ENCODE peak calls at places on chromosomes 4 and X, in five cellular contexts. D is SJSA1, R is stromal cell of bone marrow, L is T-helper 22 cell, P is body of pancreas. I is an unnamed sample.

GRCh38 chrX:136880003-136880451 is 498 bp downstream of the RBMX start:
- DNase-seq in R (no peak), L (peak), D (no peak), P (peak), I (no peak)

GRCh38 chrX:119008122-119008744 is 33.8 kb downstream of the LONRF3 start:
- DNase-seq in L (no peak), R (peak), D (no peak), P (peak), I (no peak)

GRCh38 chrX:4263005-4263404 is 549.6 kb upstream of the PRKX start:
- DNase-seq in P (no peak), L (no peak), D (no peak), R (no peak), I (no peak)

GRCh38 chrX:25009407-25009806 is 6.4 kb downstream of the ARX start:
- DNase-seq in D (no peak), R (no peak), P (no peak), L (no peak), I (no peak)

GRCh38 chr4:48114396-48114795 is 19.7 kb downstream of the TXK start:
- DNase-seq in P (no peak), R (no peak), D (no peak), L (no peak), I (no peak)

GRCh38 chr4:31995943-31996901 is 1276.1 kb downstream of the PCDH7 start:
- DNase-seq in L (no peak), R (no peak), D (no peak), P (no peak), I (no peak)

GRCh38 chrX:24838624-24839023 is 144.9 kb downstream of the POLA1 start:
- DNase-seq in L (no peak), D (peak), R (no peak), P (no peak), I (no peak)

GRCh38 chrX:19867411-19867732 is 20.0 kb downstream of the SH3KBP1 start:
- DNase-seq in L (no peak), D (no peak), P (no peak), R (no peak), I (no peak)

GRCh38 chr4:8707045-8707781 is 114.6 kb downstream of the CPZ start:
- DNase-seq in D (no peak), R (no peak), L (no peak), P (peak), I (no peak)

GRCh38 chr4:76276813-76277212 is 25.3 kb downstream of the FAM47E start:
- DNase-seq in R (no peak), L (no peak), P (no peak), D (no peak), I (no peak)

GRCh38 chr4:130478406-130478805 is 1382.5 kb downstream of the C4orf33 start:
- DNase-seq in P (no peak), D (no peak), L (no peak), R (peak), I (no peak)

GRCh38 chrX:138858438-138858837 is 146.9 kb upstream of the FGF13 start:
- DNase-seq in D (peak), R (peak), P (no peak), L (no peak), I (no peak)

GRCh38 chrX:150966742-150967141 is 16.4 kb upstream of the HMGB3 start:
- DNase-seq in R (no peak), L (no peak), D (no peak), P (no peak), I (no peak)

GRCh38 chr4:146222313-146222712 is 8.0 kb downstream of the REELD1 start:
- DNase-seq in P (no peak), D (peak), L (no peak), R (no peak), I (no peak)

GRCh38 chr4:37421614-37422013 is 177.1 kb downstream of the NWD2 start:
- DNase-seq in L (no peak), P (no peak), R (no peak), D (no peak), I (no peak)

GRCh38 chrX:117458243-117458968 is 658.2 kb downstream of the KLHL13 start:
- DNase-seq in L (no peak), D (no peak), P (no peak), R (no peak), I (no peak)

GRCh38 chrX:13088155-13088485 is 43.7 kb upstream of the FAM9C start:
- DNase-seq in R (no peak), P (no peak), D (no peak), L (no peak), I (no peak)

GRCh38 chrX:45472968-45473367 is 272.3 kb upstream of the DIPK2B start:
- DNase-seq in P (no peak), D (peak), R (peak), L (no peak), I (no peak)